ENCODE peak calls at places on chromosomes 7 and 10, in nine cellular contexts. Y, W, F, S, A, G, X, N and U are unnamed samples.

GRCh38 chr10:51700228-51700835 is 937 bp upstream of the CSTF2T start:
- DNase-seq in Y (no peak), W (peak; percentile 67), F (peak; percentile 62), S (peak; percentile 40), A (peak; percentile 55), G (peak; percentile 11), X (no peak), N (peak; percentile 12), U (no peak)

GRCh38 chr7:25586513-25586912 is 358.2 kb upstream of the NPVF start:
- DNase-seq in Y (no peak), W (no peak), F (no peak), S (no peak), A (no peak), G (no peak), X (no peak), N (no peak), U (no peak)

GRCh38 chr10:121260383-121260782 is 337.9 kb downstream of the FGFR2 start:
- DNase-seq in Y (no peak), W (no peak), F (peak; percentile 65), S (no peak), A (no peak), G (no peak), X (no peak), N (no peak), U (no peak)

GRCh38 chr7:27695096-27695495 is 32.4 kb upstream of the HIBADH start:
- DNase-seq in Y (no peak), W (no peak), F (no peak), S (no peak), A (no peak), G (no peak), X (no peak), N (peak; percentile 65), U (no peak)

GRCh38 chr7:22549051-22549450 is 49.1 kb upstream of the STEAP1B start:
- DNase-seq in Y (no peak), W (no peak), F (no peak), S (no peak), A (no peak), G (no peak), X (no peak), N (no peak), U (no peak)

GRCh38 chr7:114953724-114954123 is 31.8 kb downstream of the MDFIC start:
- DNase-seq in Y (no peak), W (no peak), F (no peak), S (no peak), A (no peak), G (no peak), X (no peak), N (no peak), U (no peak)

GRCh38 chr10:61623101-61623500 is 39.6 kb upstream of the CABCOCO1 start:
- DNase-seq in Y (no peak), W (no peak), F (no peak), S (no peak), A (no peak), G (no peak), X (no peak), N (no peak), U (no peak)

GRCh38 chr7:127938588-127938987 is 92.6 kb downstream of the LRRC4 start:
- DNase-seq in Y (no peak), W (no peak), F (peak; percentile 77), S (no peak), A (peak; percentile 14), G (no peak), X (no peak), N (peak; percentile 76), U (no peak)

GRCh38 chr10:84348860-84349259 is 20.5 kb downstream of the CCSER2 start:
- DNase-seq in Y (no peak), W (no peak), F (peak; percentile 27), S (no peak), A (no peak), G (no peak), X (no peak), N (peak; percentile 81), U (no peak)

GRCh38 chr7:152120210-152120609 is 94.7 kb downstream of the GALNT11 start:
- DNase-seq in Y (no peak), W (no peak), F (no peak), S (no peak), A (no peak), G (no peak), X (no peak), N (no peak), U (no peak)

GRCh38 chr7:33130184-33130583 is 820 bp downstream of the BBS9 start:
- DNase-seq in Y (no peak), W (no peak), F (peak; percentile 7), S (no peak), A (no peak), G (no peak), X (no peak), N (no peak), U (no peak)

GRCh38 chr7:150649084-150649385 is 16.9 kb upstream of the GIMAP6 start:
- DNase-seq in Y (no peak), W (no peak), F (no peak), S (no peak), A (no peak), G (no peak), X (no peak), N (no peak), U (no peak)

GRCh38 chr7:158317238-158318205 is 270.1 kb downstream of the PTPRN2 start:
- DNase-seq in Y (no peak), W (no peak), F (no peak), S (no peak), A (peak; percentile 59), G (no peak), X (no peak), N (no peak), U (peak; percentile 44)
- H3K9me3 ChIP-seq in Y (no peaks in the 10 kb centered on the region), W (no peaks in the 10 kb centered on the region), F (peaks cover 56% of the 10 kb centered on the region), S (no peaks in the 10 kb centered on the region), A (no peaks in the 10 kb centered on the region), G (no peaks in the 10 kb centered on the region), X (no peaks in the 10 kb centered on the region), N (no peaks in the 10 kb centered on the region), U (peaks cover 3% of the 10 kb centered on the region)

GRCh38 chr10:1110674-1111119 is 54.5 kb downstream of the WDR37 start:
- DNase-seq in Y (no peak), W (no peak), F (no peak), S (no peak), A (no peak), G (no peak), X (no peak), N (no peak), U (no peak)
- H3K36me3 ChIP-seq in Y (no peaks in the 10 kb centered on the region), W (peaks cover 49% of the 10 kb centered on the region), F (peaks cover 8% of the 10 kb centered on the region), S (no peaks in the 10 kb centered on the region), A (no peaks in the 10 kb centered on the region), G (peaks cover 44% of the 10 kb centered on the region), X (peaks cover 50% of the 10 kb centered on the region), N (peaks cover 27% of the 10 kb centered on the region), U (peaks cover 9% of the 10 kb centered on the region)

DNA sequence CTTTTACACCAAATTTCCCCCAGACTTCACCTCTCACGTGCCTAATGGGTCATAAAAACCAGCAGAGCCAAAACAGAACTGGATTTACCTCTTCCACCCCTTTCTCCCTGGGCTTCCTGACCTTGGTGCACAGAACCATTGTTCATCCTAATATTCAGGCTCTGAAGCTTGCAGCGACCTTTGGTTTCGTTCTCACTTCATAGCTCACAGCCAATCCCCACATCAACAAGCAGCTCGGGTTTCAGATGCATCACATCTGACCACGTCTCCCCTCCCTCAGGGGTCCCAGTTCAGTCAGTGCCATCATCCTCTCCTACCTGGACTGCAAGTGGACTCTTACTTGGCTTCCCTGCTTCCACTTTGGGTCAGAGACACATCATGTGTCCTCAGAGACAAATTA is 141.6 kb upstream of the DPP6 start:
- DNase-seq in Y (no peak), W (no peak), F (no peak), S (no peak), A (no peak), G (no peak), X (no peak), N (no peak), U (no peak)
- H3K9me3 ChIP-seq in Y (no peaks in the 10 kb centered on the region), W (no peaks in the 10 kb centered on the region), F (peaks cover 16% of the 10 kb centered on the region), S (no peaks in the 10 kb centered on the region), A (no peaks in the 10 kb centered on the region), G (no peaks in the 10 kb centered on the region), X (no peaks in the 10 kb centered on the region), N (no peaks in the 10 kb centered on the region), U (no peaks in the 10 kb centered on the region)

DNA sequence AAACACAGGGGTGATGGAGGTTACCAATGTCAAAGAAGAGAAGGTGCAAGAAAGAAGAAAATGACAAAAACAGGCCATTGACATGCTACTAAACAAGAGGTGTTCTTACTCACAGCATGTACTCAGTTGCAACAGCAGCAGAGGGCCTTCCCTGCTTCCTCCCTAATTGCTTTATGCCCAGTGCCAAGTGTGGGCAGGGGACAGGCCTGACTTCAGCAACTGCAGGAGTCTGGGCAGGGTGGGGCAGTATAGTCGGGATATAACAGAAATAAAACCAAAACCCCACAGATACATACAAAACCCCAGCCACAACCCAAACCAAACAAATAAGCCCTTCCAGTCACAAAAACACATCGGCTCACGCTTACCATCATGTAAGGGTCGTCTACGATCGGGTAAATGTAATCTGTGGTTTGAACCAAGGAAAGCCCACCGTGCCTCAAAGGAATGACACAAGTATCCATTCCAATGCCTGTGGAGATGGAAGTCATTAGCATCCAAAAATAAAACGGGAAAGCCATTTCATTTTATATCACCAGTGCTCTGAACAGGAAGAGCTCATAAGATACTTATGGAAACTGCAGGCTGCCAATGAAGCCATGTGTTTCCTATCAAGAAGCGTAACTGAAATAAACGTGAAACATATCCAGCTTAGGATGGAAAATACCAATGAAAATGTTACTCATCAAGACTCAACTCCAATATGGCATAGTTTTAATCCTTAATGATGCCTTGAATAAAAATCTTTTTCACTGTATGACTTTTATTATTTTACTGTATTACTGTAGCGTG is 9.6 kb downstream of the SEPHS1 start:
- DNase-seq in Y (no peak), W (no peak), F (no peak), S (no peak), A (peak; percentile 29), G (no peak), X (no peak), N (peak; percentile 83), U (no peak)
- H3K36me3 ChIP-seq in Y (no peaks in the 10 kb centered on the region), W (peaks cover 33% of the 10 kb centered on the region), F (peaks cover 17% of the 10 kb centered on the region), S (peaks cover 3% of the 10 kb centered on the region), A (no peaks in the 10 kb centered on the region), G (peaks cover 21% of the 10 kb centered on the region), X (no peaks in the 10 kb centered on the region), N (peaks cover 8% of the 10 kb centered on the region), U (peaks cover 48% of the 10 kb centered on the region)

GRCh38 chr7:145123502-145123901 is 287.6 kb upstream of the TPK1 start:
- DNase-seq in Y (no peak), W (no peak), F (no peak), S (no peak), A (no peak), G (no peak), X (no peak), N (no peak), U (no peak)
- H3K9me3 ChIP-seq in Y (no peaks in the 10 kb centered on the region), W (no peaks in the 10 kb centered on the region), F (peaks cover 9% of the 10 kb centered on the region), S (no peaks in the 10 kb centered on the region), A (no peaks in the 10 kb centered on the region), G (no peaks in the 10 kb centered on the region), X (no peaks in the 10 kb centered on the region), N (no peaks in the 10 kb centered on the region), U (no peaks in the 10 kb centered on the region)